ENCODE peak calls at places on chromosomes 5 and 9, in ten cellular contexts. C, Q, R, I, H, U, P, T, X and F are unnamed samples.

GRCh38 chr9:126965541-126966428 is 51.2 kb downstream of the RALGPS1 start:
- DNase-seq in C (no peak), Q (no peak), R (peak), I (peak), H (no peak), U (peak), P (peak), T (peak), X (peak), F (peak)

GRCh38 chr5:96337048-96337781 is 95.8 kb downstream of the PCSK1 start:
- DNase-seq in C (no peak), Q (no peak), R (no peak), I (no peak), H (no peak), U (no peak), P (no peak), T (no peak), X (no peak), F (no peak)

GRCh38 chr9:119157196-119157595 is 212.0 kb downstream of the BRINP1 start:
- DNase-seq in C (no peak), Q (no peak), R (no peak), I (no peak), H (no peak), U (no peak), P (no peak), T (no peak), X (no peak), F (no peak)

GRCh38 chr5:1733369-1733768 is 66.3 kb downstream of the MRPL36 start:
- DNase-seq in C (no peak), Q (no peak), R (no peak), I (no peak), H (no peak), U (no peak), P (no peak), T (no peak), X (no peak), F (no peak)

GRCh38 chr5:119347996-119348395 is 7.8 kb upstream of the TNFAIP8 start:
- DNase-seq in C (no peak), Q (no peak), R (no peak), I (no peak), H (no peak), U (no peak), P (no peak), T (no peak), X (no peak), F (no peak)

GRCh38 chr5:167514461-167514860 is 777.0 kb upstream of the WWC1 start:
- DNase-seq in C (no peak), Q (no peak), R (no peak), I (no peak), H (no peak), U (no peak), P (no peak), T (no peak), X (no peak), F (no peak)

GRCh38 chr5:82635561-82636288 is 357.6 kb upstream of the RPS23 start:
- DNase-seq in C (no peak), Q (no peak), R (no peak), I (no peak), H (no peak), U (peak), P (peak), T (no peak), X (no peak), F (no peak)

GRCh38 chr9:133889498-133890301 is 102.4 kb downstream of the VAV2 start:
- DNase-seq in C (no peak), Q (no peak), R (no peak), I (no peak), H (no peak), U (no peak), P (no peak), T (no peak), X (no peak), F (no peak)

GRCh38 chr5:176888865-176889165 is 10.3 kb downstream of the HK3 start:
- DNase-seq in C (no peak), Q (no peak), R (no peak), I (no peak), H (peak), U (no peak), P (no peak), T (no peak), X (peak), F (no peak)

GRCh38 chr9:130229759-130230158 is 35.8 kb upstream of the HMCN2 start:
- DNase-seq in C (no peak), Q (no peak), R (no peak), I (no peak), H (no peak), U (no peak), P (no peak), T (no peak), X (no peak), F (no peak)

GRCh38 chr9:94920439-94920951 is 194.0 kb downstream of the AOPEP start:
- DNase-seq in C (no peak), Q (no peak), R (peak), I (no peak), H (peak), U (no peak), P (no peak), T (no peak), X (no peak), F (no peak)

GRCh38 chr5:66850354-66851075 is 254.3 kb downstream of the MAST4 start:
- DNase-seq in C (no peak), Q (no peak), R (no peak), I (no peak), H (no peak), U (no peak), P (no peak), T (no peak), X (no peak), F (no peak)

GRCh38 chr9:98146101-98146991 is 27.3 kb upstream of the TRIM14 start:
- DNase-seq in C (no peak), Q (no peak), R (no peak), I (peak), H (no peak), U (no peak), P (no peak), T (no peak), X (peak), F (no peak)

DNA sequence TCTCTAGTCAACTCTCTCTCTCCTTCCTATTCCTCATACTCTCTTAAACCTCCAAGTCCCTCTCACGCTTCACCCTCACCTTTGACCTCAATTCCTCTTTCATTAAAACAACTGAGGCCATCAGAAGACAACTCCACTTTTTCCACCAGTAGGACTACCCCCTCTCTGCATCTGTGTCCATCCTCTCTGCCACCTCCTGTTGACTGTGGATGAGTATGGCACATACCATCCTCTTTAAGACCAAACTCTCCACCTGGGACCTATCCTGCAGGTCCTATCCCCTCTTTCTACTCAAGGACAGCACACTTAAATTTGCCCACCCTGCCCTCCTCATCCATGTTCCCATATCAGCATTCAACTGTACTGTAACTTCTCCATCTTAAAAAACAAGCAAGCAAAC is 89.2 kb downstream of the FOXD1 start:
- DNase-seq in C (no peak), Q (no peak), R (no peak), I (no peak), H (no peak), U (no peak), P (no peak), T (no peak), X (no peak), F (no peak)
- TF ChIP-seq CTCF in C (no peak), Q (no peak), R (no peak), I (no peak), H (no peak), U (no peak), P (no peak), T (no peak), X (no peak), F (no peak)

GRCh38 chr5:134188092-134188491 is 11.3 kb upstream of the SKP1 start:
- DNase-seq in C (no peak), Q (no peak), R (no peak), I (no peak), H (no peak), U (no peak), P (no peak), T (no peak), X (no peak), F (no peak)
- H3K27ac ChIP-seq in C (no peak), Q (no peak), R (no peak), I (no peak), H (no peak), U (no peak), P (no peak), T (no peak), X (no peak), F (no peak)

GRCh38 chr5:149422429-149423286 is 43.6 kb upstream of the IL17B start:
- DNase-seq in C (peak), Q (no peak), R (peak), I (peak), H (no peak), U (peak), P (no peak), T (peak), X (peak), F (no peak)

GRCh38 chr5:149425729-149426128 is 46.6 kb upstream of the IL17B start:
- DNase-seq in C (no peak), Q (no peak), R (no peak), I (no peak), H (no peak), U (no peak), P (no peak), T (no peak), X (no peak), F (no peak)

GRCh38 chr5:149421834-149422233 is 42.7 kb upstream of the IL17B start:
- DNase-seq in C (no peak), Q (no peak), R (no peak), I (no peak), H (no peak), U (no peak), P (no peak), T (no peak), X (no peak), F (no peak)

GRCh38 chr5:149424371-149425315 is 45.6 kb upstream of the IL17B start:
- DNase-seq in C (no peak), Q (no peak), R (no peak), I (no peak), H (no peak), U (no peak), P (no peak), T (no peak), X (no peak), F (no peak)

DNA sequence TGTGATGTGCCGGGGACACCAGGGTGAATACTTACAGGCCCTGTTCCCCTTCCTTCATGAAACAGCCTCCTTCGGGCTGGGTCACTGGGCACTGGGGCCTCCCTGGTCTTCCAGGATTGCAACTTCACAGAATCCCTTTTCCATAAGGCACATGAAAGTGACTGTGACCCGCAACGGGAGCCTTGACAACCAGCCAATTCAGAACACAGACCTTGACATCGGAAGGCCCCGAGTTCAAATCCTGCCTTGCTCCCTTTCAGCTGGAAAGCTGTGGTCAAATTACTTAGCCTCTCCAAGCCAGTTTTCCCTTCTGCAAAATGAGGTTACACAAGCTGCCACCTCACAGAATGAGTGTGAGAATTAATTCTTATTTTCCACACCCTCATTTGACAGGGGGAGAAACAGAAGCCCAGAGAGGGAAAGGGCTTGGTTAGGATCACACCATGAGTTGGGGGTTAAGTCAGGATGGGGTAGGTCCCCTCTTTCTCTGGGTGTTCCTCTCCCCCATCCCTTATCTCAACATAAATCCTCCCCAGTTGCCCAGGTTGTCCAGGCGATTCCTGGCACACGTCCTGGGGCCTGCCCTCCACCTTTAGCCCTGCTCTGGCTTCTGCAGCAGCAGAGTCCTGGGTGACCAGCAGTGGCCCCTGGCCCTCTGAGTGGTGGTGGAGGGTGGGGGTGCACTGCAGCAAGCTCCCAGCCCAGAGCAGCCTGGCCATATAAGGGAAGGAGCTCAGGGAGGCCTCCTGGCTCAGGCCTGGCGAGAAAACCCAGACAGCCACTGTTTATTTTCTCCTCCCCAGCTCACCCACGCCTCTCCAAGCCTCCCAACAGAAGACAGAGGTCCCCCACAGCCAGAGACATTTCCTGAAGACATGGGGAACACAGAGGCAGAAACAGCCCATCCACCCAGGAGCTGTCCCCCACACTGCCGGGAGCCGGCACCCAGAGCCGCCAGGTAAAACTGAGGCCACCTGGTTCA is 44.5 kb upstream of the IL17B start:
- DNase-seq in C (no peak), Q (no peak), R (peak), I (no peak), H (no peak), U (peak), P (no peak), T (peak), X (no peak), F (no peak)
- H3K4me3 ChIP-seq in C (no peak), Q (no peak), R (no peak), I (no peak), H (peak), U (peak), P (no peak), T (peak), X (no peak), F (no peak)

GRCh38 chr5:134574521-134574920 is 49.1 kb downstream of the JADE2 start:
- DNase-seq in C (no peak), Q (no peak), R (no peak), I (no peak), H (no peak), U (no peak), P (no peak), T (no peak), X (no peak), F (no peak)

GRCh38 chr5:134577022-134577795 is 51.7 kb downstream of the JADE2 start:
- DNase-seq in C (no peak), Q (no peak), R (no peak), I (no peak), H (no peak), U (peak), P (no peak), T (no peak), X (no peak), F (no peak)

GRCh38 chr5:134572811-134573210 is 47.3 kb downstream of the JADE2 start:
- DNase-seq in C (no peak), Q (no peak), R (no peak), I (no peak), H (no peak), U (no peak), P (no peak), T (no peak), X (no peak), F (no peak)

GRCh38 chr5:134576386-134577021 is 51.0 kb downstream of the JADE2 start:
- DNase-seq in C (no peak), Q (no peak), R (no peak), I (no peak), H (no peak), U (no peak), P (no peak), T (no peak), X (no peak), F (no peak)

DNA sequence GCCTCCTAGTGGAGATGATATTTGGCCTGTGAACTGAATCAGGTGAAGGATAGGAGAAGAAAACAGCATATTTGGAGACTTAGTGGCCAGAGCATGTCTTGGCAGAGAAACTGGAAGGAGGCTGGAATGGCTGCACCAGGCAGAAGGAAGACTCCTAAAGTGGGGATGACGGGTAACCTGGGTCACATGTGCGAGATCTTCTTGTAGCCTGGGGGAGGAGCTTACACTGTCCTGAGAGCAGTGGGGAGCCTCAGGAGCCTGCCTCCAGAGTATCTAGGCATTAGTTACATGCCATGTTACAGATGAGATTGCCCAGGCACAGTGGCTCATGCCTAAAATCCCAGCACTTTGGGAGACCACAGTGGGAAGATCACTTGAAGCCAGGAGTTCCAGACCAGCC is 49.8 kb downstream of the JADE2 start:
- DNase-seq in C (no peak), Q (no peak), R (no peak), I (no peak), H (no peak), U (no peak), P (no peak), T (no peak), X (no peak), F (no peak)
- TF ChIP-seq CTCF in C (no peak), Q (no peak), R (no peak), I (no peak), H (no peak), U (no peak), P (no peak), T (no peak), X (no peak), F (no peak)

GRCh38 chr9:33939924-33940874 is 108.5 kb downstream of the UBAP2 start:
- DNase-seq in C (no peak), Q (no peak), R (no peak), I (no peak), H (no peak), U (no peak), P (no peak), T (no peak), X (no peak), F (no peak)
- H3K27ac ChIP-seq in C (no peak), Q (no peak), R (no peak), I (no peak), H (no peak), U (no peak), P (peak), T (no peak), X (no peak), F (no peak)

DNA sequence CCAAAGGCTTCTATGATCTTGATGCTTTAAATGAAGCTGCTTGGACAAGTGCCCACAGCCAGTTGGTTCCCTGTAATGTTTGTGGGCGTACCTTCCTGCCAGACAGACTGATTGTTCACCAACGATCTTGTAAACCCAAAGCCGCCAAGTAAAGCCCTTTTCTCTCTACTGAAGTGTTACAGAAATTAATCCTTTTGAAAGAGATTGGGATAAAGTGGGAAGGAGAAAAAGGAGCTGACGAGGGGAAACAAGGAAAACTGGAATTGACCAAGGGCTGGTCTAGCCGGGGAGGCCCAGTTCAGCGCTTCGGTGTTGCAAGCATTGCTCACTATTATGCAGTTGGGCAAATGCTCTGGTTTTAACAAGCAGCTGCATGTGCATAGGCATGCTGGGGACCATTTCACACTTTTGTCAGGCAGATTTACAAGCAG is 53.2 kb downstream of the ZNF474 start:
- DNase-seq in C (no peak), Q (no peak), R (peak), I (no peak), H (peak), U (peak), P (no peak), T (peak), X (no peak), F (peak)
- H3K4me3 ChIP-seq in C (no peak), Q (peak), R (no peak), I (no peak), H (no peak), U (no peak), P (no peak), T (no peak), X (no peak), F (no peak)

DNA sequence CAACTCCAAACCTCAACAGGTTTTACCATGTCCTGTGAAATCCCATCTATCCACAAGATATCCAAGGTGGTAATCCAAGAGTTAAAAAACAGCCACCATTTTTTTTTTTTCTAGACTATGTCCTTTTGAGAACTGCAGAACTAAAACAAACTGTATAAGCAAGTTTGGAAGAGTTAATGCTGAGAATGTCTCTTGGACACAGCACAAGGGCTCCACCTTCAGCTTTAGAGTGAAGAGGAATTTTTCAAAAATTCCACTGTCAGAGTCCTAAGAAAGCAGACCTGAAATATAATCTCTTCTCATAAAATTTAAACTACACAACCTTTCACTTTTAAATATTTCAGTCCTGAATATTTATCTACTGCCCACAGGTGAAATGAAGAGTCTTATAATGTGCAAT is 167.8 kb upstream of the CCNG1 start:
- DNase-seq in C (no peak), Q (no peak), R (no peak), I (no peak), H (no peak), U (no peak), P (no peak), T (no peak), X (no peak), F (no peak)
- TF ChIP-seq CTCF in C (no peak), Q (no peak), R (no peak), I (no peak), H (no peak), U (no peak), P (no peak), T (no peak), X (no peak), F (peak)

GRCh38 chr9:2264081-2264480 is 248.9 kb downstream of the SMARCA2 start:
- DNase-seq in C (no peak), Q (no peak), R (no peak), I (no peak), H (no peak), U (no peak), P (no peak), T (no peak), X (no peak), F (no peak)

GRCh38 chr9:2263665-2264064 is 248.5 kb downstream of the SMARCA2 start:
- DNase-seq in C (no peak), Q (no peak), R (no peak), I (no peak), H (no peak), U (no peak), P (no peak), T (no peak), X (no peak), F (no peak)

GRCh38 chr9:2262809-2263510 is 247.8 kb downstream of the SMARCA2 start:
- DNase-seq in C (no peak), Q (no peak), R (no peak), I (no peak), H (no peak), U (no peak), P (no peak), T (no peak), X (no peak), F (no peak)

GRCh38 chr9:2261421-2262103 is 246.4 kb downstream of the SMARCA2 start:
- DNase-seq in C (no peak), Q (no peak), R (no peak), I (no peak), H (no peak), U (no peak), P (peak), T (no peak), X (no peak), F (no peak)

DNA sequence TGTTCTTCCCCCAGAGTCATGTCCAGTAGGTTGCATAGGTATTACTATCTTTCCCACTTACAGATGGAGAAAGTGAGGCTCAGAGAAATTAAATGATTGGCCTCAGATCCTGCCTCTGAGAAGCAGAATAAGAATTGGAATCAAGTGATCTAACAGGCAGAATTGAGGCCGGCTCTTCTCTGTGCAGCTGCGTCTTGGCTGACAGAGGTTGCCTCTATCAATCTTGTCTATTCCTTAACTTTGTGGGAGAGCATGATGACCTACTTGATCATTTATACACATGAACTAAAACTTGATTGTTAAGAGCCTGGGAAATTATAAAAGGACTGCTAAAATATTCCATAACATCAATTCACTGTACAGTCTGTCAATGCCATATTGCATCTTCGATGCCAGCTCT is 247.2 kb downstream of the SMARCA2 start:
- DNase-seq in C (no peak), Q (no peak), R (no peak), I (no peak), H (no peak), U (no peak), P (no peak), T (no peak), X (no peak), F (no peak)
- H3K27ac ChIP-seq in C (no peak), Q (no peak), R (no peak), I (peak), H (no peak), U (no peak), P (no peak), T (no peak), X (no peak), F (no peak)